ENCODE peak calls at places on chromosome 17, in nine cellular contexts. F is IMR-90, H is GM12878, V is breast epithelium, M is spleen, O is ovary, K is body of pancreas, W is HCT116, D is suprapubic skin. Y is an unnamed sample.
A peak's percentile ranks its signal among the peaks of the same experiment; 100 is the strongest.

GRCh38 chr17:41343031-41343430 is 7.6 kb downstream of the KRT33A start:
- DNase-seq in H (no peak), O (no peak), F (no peak), K (no peak), W (no peak), V (no peak), M (no peak), D (no peak), Y (no peak)

GRCh38 chr17:75478508-75478907 is 22.1 kb downstream of the TMEM94 start:
- DNase-seq in V (no peak), D (no peak), M (no peak), F (peak; percentile 27), K (no peak), O (no peak), W (no peak), H (no peak), Y (no peak)

GRCh38 chr17:68539536-68540469 is 27.6 kb downstream of the PRKAR1A start:
- DNase-seq in V (no peak), O (no peak), H (no peak), W (no peak), F (no peak), D (no peak), M (no peak), K (peak; percentile 15), Y (no peak)

GRCh38 chr17:311119-311848 is 41.3 kb downstream of the RPH3AL start:
- DNase-seq in O (peak; percentile 7), F (no peak), V (no peak), D (no peak), H (no peak), M (no peak), W (no peak), K (no peak), Y (no peak)

GRCh38 chr17:77371117-77371887 is 230.5 kb downstream of the SEC14L1 start:
- DNase-seq in V (no peak), K (no peak), H (no peak), D (peak; percentile 56), O (peak; percentile 39), F (peak; percentile 50), M (peak; percentile 72), W (no peak), Y (no peak)

GRCh38 chr17:67377727-67378443 is 804 bp downstream of the PITPNC1 start:
- DNase-seq in H (no peak), M (peak; percentile 92), W (no peak), F (peak; percentile 35), O (peak; percentile 55), V (peak; percentile 36), K (peak; percentile 64), D (peak; percentile 76), Y (peak; percentile 41)

GRCh38 chr17:74736423-74737298 is at the start of gene RAB37:
- DNase-seq in D (no peak), M (peak; percentile 95), K (peak; percentile 76), H (no peak), V (no peak), W (peak; percentile 47), O (no peak), F (no peak), Y (no peak)

GRCh38 chr17:40623419-40624217 is 24.0 kb downstream of the SMARCE1 start:
- DNase-seq in O (no peak), F (no peak), M (no peak), V (no peak), H (no peak), K (no peak), W (no peak), D (no peak), Y (no peak)

GRCh38 chr17:6393368-6393952 is 41.5 kb downstream of the AIPL1 start:
- DNase-seq in V (no peak), K (peak; percentile 40), F (no peak), D (no peak), H (no peak), O (no peak), W (no peak), M (no peak), Y (no peak)

GRCh38 chr17:31605761-31606160 is 214.3 kb downstream of the RAB11FIP4 start:
- DNase-seq in H (no peak), K (no peak), F (no peak), V (no peak), D (no peak), W (no peak), M (no peak), O (no peak), Y (no peak)

GRCh38 chr17:31604936-31605335 is 213.5 kb downstream of the RAB11FIP4 start:
- DNase-seq in V (no peak), M (no peak), H (no peak), W (no peak), F (no peak), D (no peak), O (no peak), K (no peak), Y (no peak)

GRCh38 chr17:31610301-31610910 is 218.9 kb downstream of the RAB11FIP4 start:
- DNase-seq in D (no peak), K (no peak), W (no peak), H (no peak), M (no peak), F (no peak), V (no peak), O (no peak), Y (no peak)

GRCh38 chr17:31609331-31609730 is 217.9 kb downstream of the RAB11FIP4 start:
- DNase-seq in F (no peak), M (no peak), D (no peak), H (no peak), K (no peak), O (no peak), W (no peak), V (no peak), Y (no peak)

GRCh38 chr17:31608659-31609254 is 217.3 kb downstream of the RAB11FIP4 start:
- DNase-seq in H (no peak), F (peak; percentile 35), M (no peak), K (no peak), W (no peak), O (no peak), D (no peak), V (no peak), Y (no peak)
- TF ChIP-seq POLR2A in H (no peak), F (no peak), M (no peak), K (no peak), W (no peak), O (no peak), D (no peak), V (no peak), Y (no peak)

DNA sequence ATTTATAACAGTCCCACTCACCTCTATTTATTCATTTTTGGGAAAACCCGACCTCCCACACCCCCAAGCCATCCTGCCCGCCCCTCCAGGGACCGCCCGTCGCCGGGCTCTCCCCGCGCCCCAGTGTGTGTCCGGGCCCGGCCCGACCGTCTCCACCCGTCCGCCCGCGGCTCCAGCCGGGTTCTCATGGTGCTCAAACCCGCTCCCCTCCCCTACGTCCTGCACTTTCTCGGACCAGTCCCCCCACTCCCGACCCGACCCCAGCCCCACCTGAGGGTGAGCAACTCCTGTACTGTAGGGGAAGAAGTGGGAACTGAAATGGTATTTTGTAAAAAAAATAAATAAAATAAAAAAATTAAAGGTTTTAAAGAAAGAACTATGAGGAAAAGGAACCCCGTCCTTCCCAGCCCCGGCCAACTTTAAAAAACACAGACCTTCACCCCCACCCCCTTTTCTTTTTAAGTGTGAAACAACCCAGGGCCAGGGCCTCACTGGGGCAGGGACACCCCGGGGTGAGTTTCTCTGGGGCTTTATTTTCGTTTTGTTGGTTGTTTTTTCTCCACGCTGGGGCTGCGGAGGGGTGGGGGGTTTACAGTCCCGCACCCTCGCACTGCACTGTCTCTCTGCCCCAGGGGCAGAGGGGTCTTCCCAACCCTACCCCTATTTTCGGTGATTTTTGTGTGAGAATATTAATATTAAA is 638 bp upstream of the TMEM88 start:
- DNase-seq in V (peak; percentile 19), K (no peak), O (peak; percentile 52), F (no peak), W (no peak), M (peak; percentile 82), D (no peak), H (no peak), Y (no peak)
- TF ChIP-seq CTCF in V (no peak), K (no peak), O (no peak), F (no peak), W (no peak), M (no peak), D (no peak), H (no peak), Y (no peak)

DNA sequence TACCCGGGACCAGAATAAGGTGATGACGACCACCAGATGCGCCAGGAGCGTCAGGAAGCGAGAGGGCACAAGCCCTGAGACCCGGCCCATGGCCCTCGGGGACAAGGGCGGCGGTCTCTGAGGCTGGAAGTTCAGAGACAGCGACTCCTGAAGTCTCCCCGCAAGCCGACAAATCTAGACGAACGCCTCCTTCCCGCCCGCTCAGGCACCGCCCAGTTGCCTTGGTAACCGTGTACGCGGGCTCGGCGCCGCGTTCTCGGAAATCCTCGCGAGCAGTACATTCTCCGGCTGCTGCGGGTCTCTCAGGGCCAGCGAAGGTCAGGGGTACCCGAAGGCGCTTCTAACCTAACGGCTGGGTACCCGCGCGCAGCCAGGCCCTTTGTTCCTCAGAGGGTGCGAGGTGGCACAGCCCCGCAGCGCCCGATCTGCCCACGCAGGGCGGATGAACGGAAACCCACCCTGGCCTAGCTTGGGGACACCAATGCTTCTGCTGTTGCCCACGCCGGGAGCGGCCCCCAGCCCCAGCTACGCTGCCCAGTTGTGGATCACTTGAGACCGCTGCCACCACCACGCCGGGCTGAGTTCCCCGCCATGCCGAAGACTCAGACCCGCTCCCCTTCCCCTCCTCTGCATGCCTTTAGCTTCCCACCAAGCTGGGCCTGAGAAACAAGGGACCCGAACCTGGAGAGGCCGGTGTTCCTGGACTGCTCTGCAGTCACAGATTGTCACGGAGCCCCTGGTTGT is at the start of gene TMEM107:
- DNase-seq in W (peak; percentile 74), D (peak; percentile 94), O (peak; percentile 86), M (peak; percentile 97), K (peak; percentile 90), V (peak; percentile 72), F (peak; percentile 72), H (peak; percentile 69), Y (peak; percentile 89)
- TF ChIP-seq POLR2A in W (peak; percentile 48), D (no peak), O (peak; percentile 40), M (no peak), K (peak; percentile 54), V (no peak), F (no peak), H (peak; percentile 63), Y (peak; percentile 88)

GRCh38 chr17:45264430-45264829 is 2.5 kb upstream of the SPATA32 start:
- DNase-seq in O (no peak), K (no peak), H (no peak), M (peak; percentile 72), D (peak; percentile 51), V (no peak), F (no peak), W (no peak), Y (no peak)
- TF ChIP-seq CTCF in O (no peak), K (no peak), H (no peak), M (no peak), D (no peak), V (no peak), F (no peak), W (no peak), Y (no peak)